ENCODE peak calls at places on chromosomes 11 and 22, in ten cellular contexts. A, K, I, R, F, X, T, N, W and Z are unnamed samples.

GRCh38 chr11:111299111-111300026 is 1.0 kb downstream of the POU2AF3 start:
- DNase-seq in A (no peak), K (peak), I (peak), R (no peak), F (no peak), X (peak), T (peak), N (no peak), W (no peak), Z (peak)

GRCh38 chr11:109309153-109309552 is 112.8 kb upstream of the C11orf87 start:
- DNase-seq in A (peak), K (no peak), I (no peak), R (peak), F (no peak), X (no peak), T (no peak), N (no peak), W (no peak), Z (no peak)

GRCh38 chr11:57674251-57674650 is 6.3 kb downstream of the ZDHHC5 start:
- DNase-seq in A (no peak), K (no peak), I (no peak), R (no peak), F (no peak), X (no peak), T (no peak), N (no peak), W (no peak), Z (no peak)

GRCh38 chr22:48177591-48177990 is 1415.1 kb downstream of the TBC1D22A start:
- DNase-seq in A (no peak), K (no peak), I (no peak), R (no peak), F (no peak), X (no peak), T (no peak), N (no peak), W (no peak), Z (no peak)

GRCh38 chr22:38843716-38844660 is at the start of gene NPTXR:
- DNase-seq in A (no peak), K (peak), I (no peak), R (no peak), F (peak), X (peak), T (peak), N (no peak), W (no peak), Z (peak)

GRCh38 chr11:99199336-99199735 is 178.6 kb downstream of the CNTN5 start:
- DNase-seq in A (no peak), K (no peak), I (no peak), R (peak), F (no peak), X (no peak), T (no peak), N (no peak), W (no peak), Z (peak)

GRCh38 chr22:50486561-50487289 is at the start of gene MIOX:
- DNase-seq in A (no peak), K (no peak), I (no peak), R (no peak), F (no peak), X (no peak), T (no peak), N (no peak), W (no peak), Z (no peak)

GRCh38 chr11:71358963-71359567 is 89.1 kb downstream of the DHCR7 start:
- DNase-seq in A (no peak), K (no peak), I (no peak), R (no peak), F (no peak), X (no peak), T (no peak), N (no peak), W (no peak), Z (no peak)

GRCh38 chr11:20050551-20051333 is 109.5 kb downstream of the DBX1 start:
- DNase-seq in A (no peak), K (no peak), I (no peak), R (no peak), F (no peak), X (no peak), T (no peak), N (no peak), W (no peak), Z (no peak)

GRCh38 chr22:23122992-23123803 is 18.6 kb downstream of the RSPH14 start:
- DNase-seq in A (no peak), K (no peak), I (no peak), R (no peak), F (no peak), X (no peak), T (no peak), N (no peak), W (no peak), Z (no peak)

GRCh38 chr11:6362868-6363678 is 27.2 kb upstream of the SMPD1 start:
- DNase-seq in A (no peak), K (peak), I (peak), R (peak), F (peak), X (peak), T (peak), N (peak), W (peak), Z (peak)

GRCh38 chr11:120285256-120285655 is 39.8 kb upstream of the TLCD5 start:
- DNase-seq in A (no peak), K (no peak), I (no peak), R (no peak), F (no peak), X (no peak), T (no peak), N (no peak), W (no peak), Z (no peak)

GRCh38 chr11:12440565-12440964 is 63.2 kb downstream of the PARVA start:
- DNase-seq in A (no peak), K (no peak), I (no peak), R (no peak), F (no peak), X (no peak), T (no peak), N (no peak), W (no peak), Z (no peak)

GRCh38 chr22:49838771-49839717 is 11.4 kb upstream of the BRD1 start:
- DNase-seq in A (no peak), K (peak), I (no peak), R (no peak), F (peak), X (no peak), T (no peak), N (peak), W (peak), Z (no peak)

GRCh38 chr11:60769273-60769672 is 12.6 kb downstream of the MS4A15 start:
- DNase-seq in A (no peak), K (no peak), I (peak), R (no peak), F (no peak), X (no peak), T (no peak), N (no peak), W (no peak), Z (no peak)

GRCh38 chr11:10514210-10514609 is 26.8 kb downstream of the RNF141 start:
- DNase-seq in A (no peak), K (no peak), I (no peak), R (no peak), F (no peak), X (no peak), T (no peak), N (no peak), W (no peak), Z (no peak)

GRCh38 chr11:34840736-34841386 is 75.3 kb downstream of the APIP start:
- DNase-seq in A (no peak), K (peak), I (no peak), R (peak), F (peak), X (peak), T (peak), N (no peak), W (no peak), Z (no peak)

GRCh38 chr11:211741-212140 is 4.2 kb downstream of the RIC8A start:
- DNase-seq in A (no peak), K (no peak), I (peak), R (no peak), F (no peak), X (no peak), T (no peak), N (no peak), W (no peak), Z (no peak)

GRCh38 chr11:76672431-76673163 is 2.0 kb upstream of the LRRC32 start:
- DNase-seq in A (no peak), K (no peak), I (no peak), R (no peak), F (no peak), X (no peak), T (no peak), N (no peak), W (no peak), Z (no peak)

GRCh38 chr11:134139303-134139872 is 70.5 kb downstream of the JAM3 start:
- DNase-seq in A (no peak), K (no peak), I (no peak), R (no peak), F (no peak), X (no peak), T (no peak), N (no peak), W (no peak), Z (no peak)

GRCh38 chr11:77172666-77172982 is 44.6 kb downstream of the MYO7A start:
- DNase-seq in A (no peak), K (no peak), I (no peak), R (no peak), F (no peak), X (no peak), T (no peak), N (no peak), W (no peak), Z (no peak)

GRCh38 chr11:60801194-60801593 is 16.1 kb downstream of the MS4A10 start:
- DNase-seq in A (no peak), K (no peak), I (no peak), R (no peak), F (no peak), X (no peak), T (no peak), N (no peak), W (no peak), Z (no peak)

GRCh38 chr11:68328374-68329091 is 16.1 kb downstream of the LRP5 start:
- DNase-seq in A (no peak), K (no peak), I (no peak), R (no peak), F (no peak), X (no peak), T (peak), N (no peak), W (no peak), Z (peak)

GRCh38 chr11:1869427-1870325 is 16.8 kb downstream of the LSP1 start:
- DNase-seq in A (no peak), K (peak), I (peak), R (no peak), F (no peak), X (no peak), T (peak), N (no peak), W (no peak), Z (no peak)

GRCh38 chr22:44935724-44936123 is 74.1 kb downstream of the PHF21B start:
- DNase-seq in A (no peak), K (no peak), I (no peak), R (no peak), F (no peak), X (no peak), T (no peak), N (no peak), W (no peak), Z (peak)

GRCh38 chr22:19885841-19886592 is 31.3 kb upstream of the GNB1L start:
- DNase-seq in A (no peak), K (peak), I (no peak), R (no peak), F (no peak), X (no peak), T (no peak), N (no peak), W (no peak), Z (no peak)

GRCh38 chr11:17822021-17822781 is 87.6 kb downstream of the KCNC1 start:
- DNase-seq in A (no peak), K (peak), I (no peak), R (no peak), F (no peak), X (peak), T (peak), N (no peak), W (no peak), Z (no peak)

GRCh38 chr11:77269484-77270123 is 31.9 kb downstream of the GDPD4 start:
- DNase-seq in A (no peak), K (no peak), I (no peak), R (no peak), F (no peak), X (no peak), T (no peak), N (no peak), W (no peak), Z (no peak)

GRCh38 chr11:14894657-14895598 is 2.9 kb upstream of the CYP2R1 start:
- DNase-seq in A (no peak), K (peak), I (peak), R (no peak), F (no peak), X (peak), T (peak), N (no peak), W (peak), Z (peak)

GRCh38 chr22:20781272-20781990 is 7.5 kb downstream of the SERPIND1 start:
- DNase-seq in A (no peak), K (no peak), I (no peak), R (peak), F (no peak), X (no peak), T (no peak), N (no peak), W (peak), Z (no peak)

GRCh38 chr11:35006389-35007128 is 90.1 kb downstream of the PDHX start:
- DNase-seq in A (no peak), K (no peak), I (no peak), R (no peak), F (no peak), X (no peak), T (no peak), N (no peak), W (no peak), Z (no peak)

GRCh38 chr11:119580751-119581150 is 148.2 kb downstream of the NECTIN1 start:
- DNase-seq in A (no peak), K (no peak), I (no peak), R (no peak), F (no peak), X (no peak), T (no peak), N (no peak), W (no peak), Z (no peak)

GRCh38 chr22:12601870-12602779 is 2925.9 kb upstream of the OR11H1 start:
- DNase-seq in A (no peak), K (peak), I (peak), R (no peak), F (no peak), X (no peak), T (peak), N (no peak), W (no peak), Z (no peak)

GRCh38 chr22:30864441-30865420 is 103.8 kb downstream of the MORC2 start:
- DNase-seq in A (no peak), K (peak), I (peak), R (no peak), F (peak), X (no peak), T (no peak), N (no peak), W (no peak), Z (no peak)